ENCODE peak calls at places on chromosomes 12 and 14, in eight cellular contexts. T is cardiac fibroblast; Q is Ammon's horn; O is AG09319; I is non-pigmented ciliary epithelial cell; L is NCI-H1092; N is stimulated activated CD4-positive, alpha-beta T cell treated with anti-CD3 and anti-CD28 coated beads, Interleukin-4, amount 100 ng/mL, for 24 hours; Z is GM03348. E is an unnamed sample.

GRCh38 chr14:101235872-101236221 is 325.4 kb upstream of the DIO3 start:
- DNase-seq in Z (no peak), Q (no peak), I (no peak), T (no peak), N (no peak), O (no peak), L (no peak), E (no peak)

GRCh38 chr12:57620936-57621496 is 9.8 kb downstream of the ARHGEF25 start:
- DNase-seq in L (no peak), N (no peak), I (no peak), T (peak; percentile 9), Z (no peak), Q (no peak), O (no peak), E (no peak)

GRCh38 chr14:96135285-96135684 is 69.4 kb upstream of the BDKRB2 start:
- DNase-seq in L (no peak), O (no peak), T (no peak), Z (no peak), N (no peak), Q (no peak), I (no peak), E (no peak)

GRCh38 chr12:56631790-56632700 is 1.9 kb upstream of the BAZ2A start:
- DNase-seq in I (no peak), T (peak; percentile 22), Z (peak; percentile 79), O (no peak), N (peak; percentile 54), Q (peak; percentile 77), L (no peak), E (no peak)

GRCh38 chr12:129723260-129723659 is 180.6 kb downstream of the TMEM132D start:
- DNase-seq in T (no peak), L (no peak), O (no peak), Q (no peak), N (no peak), I (no peak), Z (no peak), E (no peak)

GRCh38 chr12:3035815-3036702 is 41.1 kb upstream of the TSPAN9 start:
- DNase-seq in Q (peak; percentile 82), N (no peak), I (no peak), O (no peak), L (no peak), Z (no peak), T (peak; percentile 37), E (no peak)

GRCh38 chr14:61090432-61091216 is 109.6 kb downstream of the SLC38A6 start:
- DNase-seq in N (no peak), L (no peak), Z (no peak), Q (no peak), T (no peak), I (no peak), O (no peak), E (no peak)

GRCh38 chr12:78245111-78245510 is 414.4 kb downstream of the NAV3 start:
- DNase-seq in L (no peak), N (no peak), I (no peak), T (no peak), Q (no peak), O (no peak), Z (no peak), E (no peak)

GRCh38 chr14:91038439-91038838 is 22.0 kb downstream of the RPS6KA5 start:
- DNase-seq in T (peak; percentile 71), I (no peak), N (no peak), L (no peak), Z (peak; percentile 72), Q (peak; percentile 23), O (no peak), E (no peak)

GRCh38 chr12:58465418-58465817 is 454.9 kb downstream of the LRIG3 start:
- DNase-seq in O (no peak), T (no peak), Q (no peak), N (no peak), L (no peak), I (no peak), Z (peak; percentile 27), E (no peak)

GRCh38 chr12:6692888-6693287 is 3.7 kb upstream of the ZNF384 start:
- DNase-seq in T (no peak), O (no peak), Q (peak; percentile 13), L (no peak), Z (no peak), N (no peak), I (no peak), E (no peak)

GRCh38 chr14:104749111-104749649 is 3.8 kb upstream of the SIVA1 start:
- DNase-seq in L (no peak), Q (peak; percentile 83), O (no peak), T (no peak), Z (peak; percentile 62), I (no peak), N (no peak), E (no peak)

GRCh38 chr12:123269395-123269892 is 2.2 kb downstream of the CDK2AP1 start:
- DNase-seq in T (peak; percentile 66), I (no peak), Z (peak; percentile 84), N (peak; percentile 34), Q (peak; percentile 92), O (peak; percentile 52), L (peak; percentile 80), E (no peak)

GRCh38 chr12:115767921-115768320 is 509.6 kb downstream of the MED13L start:
- DNase-seq in Z (no peak), O (no peak), I (no peak), N (no peak), Q (no peak), L (no peak), T (no peak), E (no peak)

E was measured in AG04449.